ENCODE peak calls at places on chromosomes 12 and 14, in eight cellular contexts. F is ovary, L is fibroblast of lung, J is adrenal gland, M is prostate gland, I is GM23248, E is HepG2, K is Karpas-422. T is an unnamed sample. For H3K36me3, the result is how much of the 10 kb centered on the place peaks cover.

GRCh38 chr12:75135021-75135420 is 74.6 kb downstream of the KCNC2 start:
- DNase-seq in F (no peak), L (no peak), J (no peak), M (no peak), I (no peak), E (no peak), K (no peak), T (no peak)

GRCh38 chr14:20415723-20416622 is 2.7 kb upstream of the TEP1 start:
- DNase-seq in F (peak), L (peak), J (peak), M (no peak), I (peak), E (peak), K (peak), T (no peak)

GRCh38 chr12:112841891-112842290 is 50.3 kb downstream of the RPH3A start:
- DNase-seq in F (no peak), L (peak), J (no peak), M (no peak), I (no peak), E (no peak), K (no peak), T (no peak)

GRCh38 chr14:99266181-99267178 is 5.5 kb downstream of the BCL11B start:
- DNase-seq in F (peak), L (peak), J (peak), M (peak), I (peak), E (peak), K (peak), T (no peak)

GRCh38 chr14:55904086-55904485 is 214.1 kb upstream of the PELI2 start:
- DNase-seq in F (no peak), L (peak), J (no peak), M (no peak), I (no peak), E (no peak), K (no peak), T (no peak)

GRCh38 chr12:67625004-67625403 is 23.5 kb upstream of the DYRK2 start:
- DNase-seq in F (no peak), L (peak), J (no peak), M (no peak), I (no peak), E (no peak), K (no peak), T (no peak)

GRCh38 chr12:130870442-130871285 is 1.2 kb upstream of the RAN start:
- DNase-seq in F (peak), L (peak), J (peak), M (peak), I (peak), E (peak), K (peak), T (peak)

GRCh38 chr12:49537709-49538601 is 875 bp upstream of the KCNH3 start:
- DNase-seq in F (no peak), L (no peak), J (peak), M (no peak), I (peak), E (no peak), K (peak), T (no peak)

GRCh38 chr12:95815635-95816212 is 25.2 kb upstream of the NTN4 start:
- DNase-seq in F (no peak), L (peak), J (no peak), M (no peak), I (peak), E (peak), K (peak), T (no peak)

GRCh38 chr12:95358111-95359083 is 115.6 kb upstream of the METAP2 start:
- DNase-seq in F (no peak), L (peak), J (no peak), M (no peak), I (no peak), E (no peak), K (peak), T (no peak)

GRCh38 chr12:41605528-41606295 is 417.6 kb downstream of the PDZRN4 start:
- DNase-seq in F (no peak), L (peak), J (no peak), M (no peak), I (no peak), E (no peak), K (peak), T (no peak)

GRCh38 chr14:102898298-102898697 is 24.2 kb upstream of the AMN start:
- DNase-seq in F (no peak), L (no peak), J (no peak), M (no peak), I (no peak), E (no peak), K (no peak), T (no peak)

GRCh38 chr12:76688001-76688400 is 75.9 kb upstream of the ZDHHC17 start:
- DNase-seq in F (no peak), L (peak), J (no peak), M (no peak), I (peak), E (no peak), K (no peak), T (no peak)

GRCh38 chr12:26744697-26745440 is 88.1 kb downstream of the ITPR2 start:
- DNase-seq in F (no peak), L (peak), J (peak), M (no peak), I (no peak), E (peak), K (no peak), T (no peak)

GRCh38 chr12:98345308-98345876 is 170.0 kb upstream of the TMPO start:
- DNase-seq in F (no peak), L (no peak), J (no peak), M (no peak), I (no peak), E (no peak), K (no peak), T (no peak)

GRCh38 chr12:42468341-42468821 is 121.2 kb downstream of the PRICKLE1 start:
- DNase-seq in F (peak), L (peak), J (no peak), M (no peak), I (no peak), E (no peak), K (peak), T (no peak)

GRCh38 chr12:25458047-25458552 is 95.0 kb downstream of the LMNTD1 start:
- DNase-seq in F (no peak), L (peak), J (peak), M (no peak), I (peak), E (peak), K (no peak), T (peak)

GRCh38 chr14:51018521-51018920 is 74.2 kb upstream of the PYGL start:
- DNase-seq in F (no peak), L (peak), J (no peak), M (no peak), I (peak), E (no peak), K (no peak), T (no peak)

GRCh38 chr14:51236314-51236713 is 3.7 kb upstream of the TMX1 start:
- DNase-seq in F (no peak), L (peak), J (no peak), M (no peak), I (no peak), E (no peak), K (peak), T (no peak)

GRCh38 chr14:75141967-75142366 is 15.1 kb upstream of the NEK9 start:
- DNase-seq in F (no peak), L (peak), J (no peak), M (no peak), I (peak), E (peak), K (peak), T (no peak)

GRCh38 chr14:54866588-54866987 is 36.0 kb downstream of the GCH1 start:
- DNase-seq in F (no peak), L (no peak), J (no peak), M (no peak), I (peak), E (peak), K (no peak), T (no peak)

GRCh38 chr12:130572553-130572952 is 143.5 kb downstream of the RIMBP2 start:
- DNase-seq in F (no peak), L (no peak), J (no peak), M (no peak), I (no peak), E (no peak), K (no peak), T (no peak)

GRCh38 chr14:71702799-71703198 is 229.4 kb upstream of the RGS6 start:
- DNase-seq in F (no peak), L (no peak), J (no peak), M (no peak), I (no peak), E (no peak), K (no peak), T (no peak)

GRCh38 chr12:92244036-92244435 is 98.4 kb upstream of the BTG1 start:
- DNase-seq in F (peak), L (no peak), J (peak), M (peak), I (peak), E (no peak), K (no peak), T (no peak)

GRCh38 chr12:76848132-76848531 is 30.7 kb downstream of the CSRP2 start:
- DNase-seq in F (no peak), L (peak), J (no peak), M (no peak), I (no peak), E (no peak), K (no peak), T (no peak)

GRCh38 chr12:100955139-100955538 is 160.6 kb downstream of the ANO4 start:
- DNase-seq in F (no peak), L (peak), J (no peak), M (no peak), I (peak), E (peak), K (no peak), T (no peak)

GRCh38 chr12:81125691-81126090 is 47.8 kb downstream of the ACSS3 start:
- DNase-seq in F (no peak), L (no peak), J (no peak), M (no peak), I (no peak), E (no peak), K (no peak), T (no peak)

GRCh38 chr12:64561302-64561651 is 49.0 kb upstream of the RASSF3 start:
- DNase-seq in F (no peak), L (no peak), J (no peak), M (no peak), I (no peak), E (no peak), K (peak), T (no peak)

GRCh38 chr12:64556231-64556630 is 54.1 kb upstream of the RASSF3 start:
- DNase-seq in F (no peak), L (no peak), J (no peak), M (no peak), I (peak), E (no peak), K (no peak), T (no peak)

GRCh38 chr12:64566122-64566521 is 44.2 kb upstream of the RASSF3 start:
- DNase-seq in F (no peak), L (peak), J (no peak), M (no peak), I (no peak), E (no peak), K (peak), T (peak)

GRCh38 chr12:64558754-64559153 is 51.5 kb upstream of the RASSF3 start:
- DNase-seq in F (no peak), L (no peak), J (no peak), M (no peak), I (no peak), E (no peak), K (no peak), T (no peak)

DNA sequence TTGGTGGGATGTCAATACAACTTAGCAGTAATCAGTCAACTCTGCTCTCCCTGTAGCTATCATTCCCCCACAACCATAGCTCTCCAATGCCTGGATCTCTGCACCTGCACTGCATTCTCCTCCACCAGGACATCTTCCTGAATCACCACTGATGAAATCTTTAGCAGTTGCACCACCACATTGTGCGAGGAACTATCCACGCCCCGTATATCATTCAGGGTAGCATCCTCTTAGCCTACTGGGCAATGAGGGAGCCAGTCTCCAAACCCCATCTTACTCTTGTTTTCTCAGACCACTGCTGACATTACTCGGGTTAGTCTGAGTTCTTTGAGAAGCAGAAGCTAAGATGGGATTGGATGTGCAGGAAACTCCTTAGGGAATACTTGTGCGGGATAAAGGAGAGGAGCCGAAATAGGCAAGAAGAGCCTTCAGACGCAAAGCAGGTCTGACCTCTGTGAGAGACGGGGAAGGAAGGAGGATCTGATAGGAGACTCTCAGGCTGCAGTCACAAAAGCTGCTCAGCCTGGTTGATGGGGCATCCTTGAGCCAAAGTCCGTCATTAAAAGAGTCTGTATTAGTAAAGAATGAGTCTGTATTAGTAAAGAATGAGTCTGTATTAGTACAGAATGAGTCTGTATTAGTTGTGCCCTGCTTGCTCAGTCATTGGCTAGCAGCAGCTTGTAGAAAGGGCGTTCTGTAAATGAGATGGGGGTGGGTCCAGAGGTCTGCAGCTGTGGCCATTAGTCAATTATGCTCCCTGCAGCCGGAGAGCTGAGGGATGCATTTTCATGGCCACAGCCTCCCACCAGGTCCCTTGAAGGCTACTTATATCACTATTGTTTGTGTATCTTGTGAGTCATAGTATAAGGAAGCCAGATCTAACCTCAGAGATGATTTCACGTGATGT is 49.6 kb upstream of the RASSF3 start:
- DNase-seq in F (peak), L (peak), J (peak), M (no peak), I (peak), E (no peak), K (peak), T (peak)
- H3K4me3 ChIP-seq in F (no peak), L (no peak), J (no peak), M (no peak), I (peak), E (no peak), K (no peak), T (no peak)

GRCh38 chr12:121004253-121004815 is 12.0 kb downstream of the C12orf43 start:
- DNase-seq in F (no peak), L (no peak), J (no peak), M (no peak), I (no peak), E (no peak), K (no peak), T (no peak)

GRCh38 chr12:121008347-121009098 is 7.8 kb downstream of the C12orf43 start:
- DNase-seq in F (no peak), L (no peak), J (no peak), M (no peak), I (no peak), E (no peak), K (no peak), T (no peak)

GRCh38 chr12:121001841-121002483 is 14.3 kb downstream of the C12orf43 start:
- DNase-seq in F (no peak), L (no peak), J (no peak), M (no peak), I (no peak), E (no peak), K (no peak), T (no peak)

GRCh38 chr12:121003650-121004049 is 12.6 kb downstream of the C12orf43 start:
- DNase-seq in F (no peak), L (no peak), J (no peak), M (no peak), I (no peak), E (peak), K (no peak), T (no peak)

DNA sequence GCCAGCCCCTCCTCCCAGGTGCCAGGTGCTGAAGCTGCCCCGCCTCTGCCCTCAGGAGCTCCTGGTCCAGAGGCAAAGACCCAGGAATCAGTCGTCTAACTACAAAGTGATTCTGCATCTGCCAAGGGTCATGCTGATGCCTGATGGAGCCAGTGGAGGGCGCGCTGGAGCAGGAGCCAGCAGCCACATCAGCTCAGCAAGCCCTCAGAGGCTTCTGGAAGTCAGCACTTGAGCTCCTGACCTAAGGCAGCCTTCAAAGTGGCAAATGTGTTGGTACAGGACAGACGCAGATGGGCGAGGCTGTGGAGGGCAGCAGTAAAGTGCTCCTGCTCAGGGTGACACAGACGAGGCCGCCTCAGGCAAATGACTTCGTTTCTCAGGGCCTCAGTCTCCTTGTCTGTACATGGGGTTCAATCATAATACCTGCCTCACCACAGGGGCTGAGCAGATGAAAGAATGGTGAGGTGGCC is 10.9 kb downstream of the C12orf43 start:
- DNase-seq in F (no peak), L (peak), J (peak), M (no peak), I (peak), E (peak), K (peak), T (no peak)
- H3K36me3 ChIP-seq in F (under half), L (under half), J (under half), M (under half), I (under half), E (half or more), K (under half), T (under half)

GRCh38 chr12:109950625-109951024 is 45.5 kb downstream of the GIT2 start:
- DNase-seq in F (no peak), L (no peak), J (no peak), M (no peak), I (no peak), E (no peak), K (no peak), T (no peak)

GRCh38 chr12:109952160-109952858 is 43.9 kb downstream of the GIT2 start:
- DNase-seq in F (no peak), L (no peak), J (peak), M (no peak), I (no peak), E (no peak), K (no peak), T (no peak)

GRCh38 chr12:109951136-109951535 is 45.0 kb downstream of the GIT2 start:
- DNase-seq in F (no peak), L (peak), J (no peak), M (no peak), I (peak), E (no peak), K (no peak), T (peak)

GRCh38 chr12:109952873-109953272 is 43.3 kb downstream of the GIT2 start:
- DNase-seq in F (no peak), L (no peak), J (no peak), M (no peak), I (no peak), E (no peak), K (no peak), T (no peak)

DNA sequence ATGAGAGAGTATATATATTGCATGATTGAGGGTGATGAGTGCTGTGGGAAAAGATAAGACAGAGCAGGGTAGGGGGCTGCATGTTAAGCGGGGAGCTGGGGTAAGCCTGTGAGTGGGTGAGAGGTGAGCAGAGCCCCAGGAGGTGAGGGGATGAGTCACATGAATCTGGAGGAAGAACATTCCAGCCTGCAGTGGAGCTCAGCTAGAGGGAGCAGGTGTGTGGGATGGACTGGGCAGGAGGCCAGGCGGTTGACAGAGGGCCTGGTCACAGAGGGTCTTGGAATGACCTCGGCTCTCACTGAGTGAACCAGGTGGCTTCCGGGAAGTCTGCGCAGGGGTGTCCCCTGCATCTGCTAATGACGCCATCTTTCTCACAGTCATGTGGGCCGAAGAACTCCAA is 44.4 kb downstream of the GIT2 start:
- DNase-seq in F (peak), L (peak), J (peak), M (no peak), I (peak), E (no peak), K (no peak), T (no peak)
- H3K4me3 ChIP-seq in F (no peak), L (no peak), J (no peak), M (no peak), I (peak), E (no peak), K (no peak), T (no peak)

GRCh38 chr12:110304061-110304551 is 23.1 kb downstream of the ATP2A2 start:
- DNase-seq in F (no peak), L (peak), J (no peak), M (no peak), I (peak), E (no peak), K (no peak), T (no peak)
- H3K36me3 ChIP-seq in F (under half), L (under half), J (under half), M (under half), I (under half), E (half or more), K (half or more), T (under half)

T was measured in BJ.